ENCODE peak calls at places on chromosome X, in nine cellular contexts. O is SJSA1; F is fibroblast of mammary gland; P is fibroblast of the aortic adventitia; V is CD4-positive, CD25-positive, alpha-beta regulatory T cell; E is retinal pigment epithelial cell; S is upper lobe of right lung; Q is bronchial epithelial cell; M is uterus. U is an unnamed sample.

GRCh38 chrX:154484255-154485149 is 1.9 kb downstream of the UBL4A start:
- DNase-seq in O (no peak), V (no peak), S (peak), E (no peak), F (peak), M (no peak), P (no peak), Q (peak), U (no peak)

GRCh38 chrX:10502961-10503360 is 117.4 kb downstream of the MID1 start:
- DNase-seq in F (no peak), Q (no peak), S (no peak), V (no peak), M (no peak), O (no peak), E (no peak), P (no peak), U (no peak)

GRCh38 chrX:72054776-72055495 is 76.8 kb downstream of the RTL5 start:
- DNase-seq in M (no peak), Q (no peak), E (no peak), F (no peak), O (no peak), P (no peak), V (no peak), S (no peak), U (no peak)

GRCh38 chrX:30971761-30972603 is 82.9 kb upstream of the TAB3 start:
- DNase-seq in V (no peak), E (no peak), O (peak), F (peak), P (peak), S (no peak), Q (peak), M (no peak), U (no peak)

GRCh38 chrX:44352739-44353138 is 9.3 kb upstream of the EFHC2 start:
- DNase-seq in Q (peak), E (no peak), S (no peak), M (no peak), O (no peak), P (no peak), F (no peak), V (no peak), U (no peak)

GRCh38 chrX:19852014-19853005 is 35.1 kb downstream of the SH3KBP1 start:
- DNase-seq in O (no peak), P (peak), F (peak), M (peak), Q (no peak), E (no peak), V (no peak), S (no peak), U (no peak)

GRCh38 chrX:153871946-153872878 is 13.8 kb downstream of the L1CAM start:
- DNase-seq in F (no peak), Q (no peak), E (no peak), O (no peak), V (no peak), P (no peak), S (no peak), M (no peak), U (no peak)

GRCh38 chrX:78555401-78555980 is 103.6 kb downstream of the RTL3 start:
- DNase-seq in M (no peak), Q (no peak), E (no peak), P (peak), V (peak), S (no peak), O (peak), F (peak), U (no peak)

GRCh38 chrX:54824722-54825121 is 17.2 kb downstream of the MAGED2 start:
- DNase-seq in F (no peak), M (no peak), V (no peak), E (no peak), S (no peak), P (no peak), Q (no peak), O (no peak), U (no peak)

GRCh38 chrX:15882704-15883539 is 28.3 kb upstream of the AP1S2 start:
- DNase-seq in F (peak), E (no peak), P (peak), O (peak), M (no peak), Q (peak), V (no peak), S (no peak), U (no peak)

GRCh38 chrX:135632353-135632752 is 81.1 kb upstream of the CT45A1 start:
- DNase-seq in S (no peak), E (no peak), M (no peak), O (no peak), P (no peak), V (no peak), F (no peak), Q (no peak), U (no peak)

GRCh38 chrX:83845397-83845796 is 15.5 kb upstream of the CYLC1 start:
- DNase-seq in V (peak), Q (peak), E (no peak), S (no peak), M (no peak), O (no peak), F (peak), P (peak), U (no peak)

GRCh38 chrX:40097492-40098263 is at the start of gene BCOR:
- DNase-seq in P (peak), Q (no peak), S (peak), E (no peak), M (peak), F (no peak), V (peak), O (peak), U (peak)

GRCh38 chrX:71871367-71871766 is 39.3 kb upstream of the NHSL2 start:
- DNase-seq in E (peak), O (no peak), F (peak), Q (peak), P (peak), M (no peak), S (no peak), V (no peak), U (no peak)

GRCh38 chrX:13827693-13828092 is 10.8 kb upstream of the GPM6B start:
- DNase-seq in E (no peak), Q (peak), P (no peak), V (no peak), O (no peak), S (no peak), F (no peak), M (no peak), U (no peak)

GRCh38 chrX:100995469-100995868 is 26.0 kb downstream of the ARL13A start:
- DNase-seq in P (peak), O (peak), Q (peak), V (no peak), M (no peak), E (peak), F (peak), S (no peak), U (no peak)

GRCh38 chrX:3950373-3950772 is 236.9 kb upstream of the PRKX start:
- DNase-seq in S (no peak), P (peak), F (no peak), V (no peak), M (no peak), E (peak), Q (no peak), O (no peak), U (no peak)

GRCh38 chrX:96407043-96407442 is 277.6 kb upstream of the DIAPH2 start:
- DNase-seq in Q (peak), O (peak), F (peak), M (peak), P (peak), V (no peak), E (peak), S (no peak), U (no peak)

GRCh38 chrX:130788786-130789581 is 114.0 kb downstream of the ENOX2 start:
- DNase-seq in O (no peak), M (no peak), S (no peak), P (no peak), V (no peak), Q (no peak), E (no peak), F (no peak), U (no peak)

GRCh38 chrX:17597836-17598434 is 139.4 kb upstream of the SCML1 start:
- DNase-seq in P (peak), Q (no peak), O (no peak), M (peak), V (no peak), S (peak), F (peak), E (no peak), U (no peak)

GRCh38 chrX:10769696-10770619 is 149.6 kb upstream of the MID1 start:
- DNase-seq in O (no peak), Q (peak), V (no peak), S (no peak), M (peak), P (peak), E (no peak), F (peak), U (no peak)

GRCh38 chrX:139202742-139203410 is 327.7 kb upstream of the F9 start:
- DNase-seq in V (no peak), P (no peak), M (no peak), F (no peak), E (no peak), O (no peak), S (no peak), Q (no peak), U (peak)

GRCh38 chrX:16185725-16186136 is 18.4 kb downstream of the MAGEB17 start:
- DNase-seq in E (peak), P (peak), V (no peak), Q (peak), M (no peak), F (peak), S (no peak), O (peak), U (no peak)

GRCh38 chrX:16882188-16882587 is 12.0 kb upstream of the RBBP7 start:
- DNase-seq in E (no peak), V (no peak), Q (no peak), F (no peak), M (peak), S (peak), O (no peak), P (peak), U (no peak)

GRCh38 chrX:24201216-24201615 is 51.7 kb downstream of the ZFX start:
- DNase-seq in Q (peak), F (no peak), M (no peak), S (no peak), P (no peak), E (no peak), V (no peak), O (no peak), U (no peak)

GRCh38 chrX:119055650-119056049 is 17.1 kb upstream of the CT47C1 start:
- DNase-seq in P (peak), F (no peak), O (no peak), S (no peak), V (no peak), E (no peak), Q (no peak), M (no peak), U (no peak)

GRCh38 chrX:38312436-38312835 is 14.9 kb downstream of the RPGR start:
- DNase-seq in M (no peak), S (no peak), F (peak), O (peak), V (no peak), E (no peak), Q (peak), P (peak), U (no peak)

GRCh38 chrX:7147431-7147977 is at the start of gene STS:
- DNase-seq in Q (no peak), F (peak), E (no peak), M (peak), O (peak), V (no peak), S (no peak), P (peak), U (peak)

GRCh38 chrX:7146026-7146702 is 1.3 kb upstream of the STS start:
- DNase-seq in V (no peak), Q (no peak), S (no peak), P (no peak), M (no peak), O (no peak), E (no peak), F (no peak), U (no peak)

GRCh38 chrX:7144126-7144525 is 3.4 kb upstream of the STS start:
- DNase-seq in V (no peak), Q (no peak), P (no peak), E (no peak), S (no peak), O (no peak), M (no peak), F (no peak), U (no peak)

GRCh38 chrX:7146703-7147430 is 645 bp upstream of the STS start:
- DNase-seq in P (peak), M (no peak), Q (no peak), F (peak), O (no peak), V (peak), E (no peak), S (no peak), U (peak)

DNA sequence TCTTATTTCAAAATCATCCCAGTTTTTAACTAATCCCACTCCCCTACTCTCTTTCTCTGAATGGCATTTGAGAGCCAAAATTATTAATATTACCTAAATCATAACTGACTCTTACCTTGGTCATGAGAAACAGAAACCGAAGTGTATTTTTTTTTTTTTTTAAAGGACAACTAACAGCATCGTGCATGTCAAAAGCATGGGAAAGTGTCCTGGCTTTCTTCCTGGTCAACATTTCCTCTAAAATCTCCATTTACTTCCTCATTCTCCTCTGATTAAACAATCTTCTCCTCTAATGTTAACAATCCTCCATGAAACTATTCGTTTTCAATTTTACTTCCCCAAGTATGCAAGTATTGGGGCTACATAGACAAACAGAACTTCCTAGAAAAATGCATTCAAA is 2.1 kb upstream of the STS start:
- DNase-seq in E (no peak), F (no peak), M (no peak), P (no peak), O (no peak), Q (peak), S (no peak), V (no peak), U (no peak)
- H3K4me3 ChIP-seq in E (no peak), F (no peak), M (no peak), P (no peak), O (no peak), Q (no peak), S (no peak), V (no peak), U (no peak)

DNA sequence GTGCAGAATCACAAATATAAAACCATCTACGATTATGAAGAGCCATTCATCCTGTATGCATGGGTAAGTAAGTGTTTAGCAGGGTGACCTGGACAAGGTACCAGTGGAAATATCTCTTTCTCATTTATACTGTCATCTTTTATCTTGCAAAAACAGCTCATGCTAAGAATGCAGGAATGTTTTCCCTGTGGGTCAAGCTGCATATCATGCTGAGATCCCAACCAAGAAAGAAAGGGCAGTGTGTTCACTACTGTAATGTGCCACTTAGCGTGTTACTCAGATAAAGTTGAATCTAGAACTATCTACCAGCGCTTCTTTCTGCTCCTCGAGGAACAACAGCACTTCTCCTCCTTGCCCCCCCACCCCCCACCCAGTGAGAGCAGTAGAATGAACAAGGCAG is 212.7 kb upstream of the TBL1X start:
- DNase-seq in F (no peak), O (no peak), M (no peak), E (no peak), Q (no peak), S (no peak), P (no peak), V (no peak), U (no peak)
- H3K4me3 ChIP-seq in F (no peak), O (no peak), M (no peak), E (no peak), Q (no peak), S (no peak), P (no peak), V (no peak), U (no peak)

GRCh38 chrX:1468250-1468772 is 15.6 kb upstream of the ASMTL start:
- DNase-seq in M (no peak), F (peak), P (peak), E (no peak), Q (no peak), O (peak), S (peak), V (peak), U (no peak)

GRCh38 chrX:1464282-1465131 is 11.8 kb upstream of the ASMTL start:
- DNase-seq in O (peak), V (no peak), Q (no peak), M (no peak), P (no peak), F (no peak), S (peak), E (no peak), U (no peak)

GRCh38 chrX:1465261-1466231 is 12.8 kb upstream of the ASMTL start:
- DNase-seq in M (no peak), P (no peak), E (no peak), Q (no peak), V (no peak), S (peak), F (no peak), O (no peak), U (peak)

GRCh38 chrX:1466232-1466661 is 13.5 kb upstream of the ASMTL start:
- DNase-seq in F (no peak), M (no peak), Q (no peak), O (no peak), V (no peak), S (peak), P (no peak), E (no peak), U (peak)

DNA sequence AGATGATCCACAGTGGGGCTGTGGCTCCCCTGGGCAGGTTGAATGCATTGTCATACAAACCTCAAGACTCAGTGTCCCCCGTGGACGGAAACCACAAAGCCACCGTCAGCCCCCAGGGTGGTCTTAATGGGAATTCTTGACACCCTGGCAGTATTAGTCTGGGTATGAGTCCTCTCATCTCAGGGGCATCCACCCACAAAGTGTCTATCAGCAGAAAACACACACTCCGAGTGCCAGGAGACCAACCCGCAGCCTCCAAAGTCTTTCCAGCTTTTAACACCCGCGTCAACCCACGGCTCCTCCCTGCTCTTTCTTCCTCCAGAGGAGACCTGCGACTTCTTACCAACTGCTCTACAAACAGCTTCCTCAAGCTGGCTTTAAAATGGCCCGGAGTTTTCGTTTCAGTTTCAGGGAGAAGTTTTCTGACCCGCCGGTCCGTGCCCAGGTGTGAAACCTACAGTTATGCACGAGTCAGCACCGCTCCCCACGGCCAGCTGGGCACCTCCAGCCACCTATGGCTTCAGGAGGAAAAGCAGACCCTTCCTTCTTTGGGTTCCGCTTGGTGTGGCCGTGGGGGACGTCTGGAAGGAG is 14.4 kb upstream of the ASMTL start:
- DNase-seq in O (peak), S (peak), M (no peak), F (no peak), P (no peak), E (no peak), Q (no peak), V (no peak), U (peak)
- H3K4me3 ChIP-seq in O (no peak), S (no peak), M (no peak), F (no peak), P (no peak), E (no peak), Q (no peak), V (peak), U (no peak)

DNA sequence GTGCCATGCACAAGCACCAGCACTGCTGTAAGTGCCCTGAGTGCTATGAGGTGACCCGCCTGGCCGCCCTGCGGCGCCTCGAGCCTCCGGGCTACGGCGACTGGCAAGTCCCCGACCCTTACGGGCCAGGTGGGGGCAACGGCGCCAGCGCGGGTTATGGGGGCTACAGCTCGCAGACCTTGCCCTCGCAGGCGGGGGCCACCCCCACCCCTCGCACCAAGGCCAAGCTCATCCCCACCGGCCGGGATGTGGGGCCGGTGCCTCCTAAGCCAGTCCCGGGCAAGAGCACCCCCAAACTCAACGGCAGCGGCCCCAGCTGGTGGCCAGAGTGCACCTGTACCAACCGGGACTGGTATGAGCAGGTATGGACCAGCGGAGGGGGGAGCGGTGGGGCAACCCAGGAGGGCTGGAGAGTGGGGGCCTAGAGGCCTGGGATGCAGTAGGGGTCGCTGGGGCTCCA is 592 bp downstream of the DLG3 start:
- DNase-seq in Q (no peak), E (no peak), M (no peak), F (no peak), S (no peak), O (no peak), P (no peak), V (no peak), U (no peak)
- H3K4me3 ChIP-seq in Q (no peak), E (no peak), M (no peak), F (no peak), S (peak), O (no peak), P (peak), V (no peak), U (no peak)

DNA sequence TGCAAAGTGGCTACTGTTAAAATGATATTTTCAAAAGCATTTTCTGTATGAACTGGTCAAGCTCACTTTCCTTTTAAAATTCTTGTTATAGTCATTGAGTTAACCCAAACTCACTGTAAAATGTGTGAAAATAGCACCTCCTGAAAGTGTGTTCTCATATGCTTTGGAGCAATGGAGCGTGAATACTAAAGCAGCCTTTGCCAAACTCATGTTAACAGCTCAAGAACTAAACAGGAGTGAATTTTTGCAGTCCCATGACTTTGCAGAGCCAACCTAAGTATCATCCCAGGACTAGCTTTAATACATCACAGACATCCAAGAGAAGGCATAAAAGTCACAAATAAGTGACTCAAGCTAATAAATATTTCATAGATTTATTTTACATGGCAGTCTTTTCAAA is 2.3 kb downstream of the AMMECR1 start:
- DNase-seq in F (peak), S (no peak), O (no peak), P (peak), V (no peak), M (no peak), Q (no peak), E (no peak), U (no peak)
- H3K4me3 ChIP-seq in F (peak), S (peak), O (no peak), P (peak), V (peak), M (no peak), Q (no peak), E (peak), U (no peak)

DNA sequence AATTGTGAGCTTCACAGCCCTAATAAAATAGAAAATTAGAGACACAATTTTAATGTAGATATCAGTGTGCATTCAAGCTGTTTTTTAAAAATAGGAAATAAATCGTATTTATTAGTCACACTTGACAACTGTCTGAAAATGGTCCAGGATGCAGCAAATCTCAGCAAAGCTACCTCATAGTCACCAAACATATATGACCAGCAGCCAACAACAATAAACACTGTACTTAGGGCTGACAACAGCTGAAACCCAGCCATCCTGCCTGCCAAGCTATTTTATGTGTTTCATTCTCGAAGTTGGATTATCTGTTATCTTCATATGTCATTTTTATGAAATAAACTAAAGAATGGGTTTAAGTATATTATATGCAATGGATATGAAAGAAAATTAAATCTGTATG is 163.3 kb upstream of the FAM9B start:
- DNase-seq in O (no peak), V (no peak), P (peak), S (no peak), Q (no peak), E (no peak), M (no peak), F (peak), U (no peak)
- H3K4me3 ChIP-seq in O (no peak), V (no peak), P (no peak), S (no peak), Q (no peak), E (no peak), M (no peak), F (no peak), U (no peak)

U was measured in left lung.